ENCODE peak calls at places on chromosomes 4 and X, in six cellular contexts. X is hepatocyte, F is AG04450, S is astrocyte of the cerebellum, O is astrocyte of the spinal cord, G is transverse colon. J is an unnamed sample.

GRCh38 chr4:107658400-107659326 is 61.4 kb downstream of the PAPSS1 start:
- DNase-seq in X (no peak), F (no peak), O (no peak), G (no peak), S (no peak), J (no peak)

GRCh38 chrX:49884290-49884862 is 5.1 kb downstream of the USP27X start:
- DNase-seq in F (no peak), S (no peak), G (peak), O (peak), X (peak), J (no peak)

GRCh38 chr4:139556071-139556734 is at the start of gene SETD7:
- DNase-seq in S (peak), O (peak), G (peak), F (no peak), X (peak), J (no peak)

GRCh38 chr4:26867914-26868684 is 7.5 kb downstream of the STIM2 start:
- DNase-seq in X (no peak), G (no peak), F (no peak), S (no peak), O (no peak), J (no peak)

GRCh38 chr4:113951263-113951662 is 28.2 kb downstream of the ARSJ start:
- DNase-seq in S (peak), X (peak), F (no peak), O (peak), G (peak), J (peak)

GRCh38 chr4:128721896-128722295 is 87.6 kb upstream of the JADE1 start:
- DNase-seq in S (no peak), G (no peak), O (no peak), X (no peak), F (no peak), J (no peak)

GRCh38 chr4:67929447-67929846 is 33.8 kb downstream of the TMPRSS11A start:
- DNase-seq in X (no peak), O (peak), G (no peak), S (peak), F (no peak), J (peak)

GRCh38 chrX:17697191-17697590 is 40.1 kb upstream of the SCML1 start:
- DNase-seq in O (no peak), F (no peak), X (no peak), S (no peak), G (no peak), J (no peak)

GRCh38 chr4:100095729-100096595 is 94.3 kb downstream of the DDIT4L start:
- DNase-seq in X (peak), S (peak), G (peak), F (peak), O (peak), J (peak)

GRCh38 chr4:109947457-109947856 is 34.8 kb downstream of the EGF start:
- DNase-seq in G (no peak), X (no peak), S (no peak), F (no peak), O (peak), J (no peak)

GRCh38 chrX:18172970-18173369 is 47.7 kb downstream of the BEND2 start:
- DNase-seq in G (no peak), S (no peak), O (no peak), X (no peak), F (no peak), J (no peak)

GRCh38 chr4:55733874-55734437 is 85.6 kb upstream of the EXOC1L start:
- DNase-seq in G (peak), S (no peak), O (peak), X (peak), F (no peak), J (peak)

GRCh38 chr4:1500966-1501753 is 94.9 kb upstream of the NKX1-1 start:
- DNase-seq in O (no peak), X (no peak), F (no peak), G (no peak), S (no peak), J (no peak)

GRCh38 chr4:54840992-54841768 is 183.4 kb downstream of the KIT start:
- DNase-seq in O (peak), F (no peak), S (no peak), X (peak), G (peak), J (no peak)

DNA sequence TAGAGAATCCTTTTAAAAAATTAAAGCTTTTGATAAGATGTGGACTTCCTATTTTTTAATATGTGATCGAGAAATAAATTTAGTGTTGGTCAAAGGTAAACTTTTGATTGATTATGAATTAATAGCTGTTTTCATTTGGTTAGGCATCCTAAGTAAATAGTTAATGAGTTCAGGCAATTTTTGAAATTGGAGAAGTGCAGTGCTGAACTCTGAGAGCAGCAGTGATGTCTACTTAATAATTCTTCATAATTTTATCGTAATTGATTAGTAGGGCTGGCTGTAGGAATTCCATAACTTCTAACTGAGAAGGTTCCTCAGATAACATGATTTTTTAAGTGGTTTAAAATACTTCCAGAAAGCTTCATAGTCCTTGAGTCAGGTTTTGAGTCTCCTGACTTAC is 1.5 kb downstream of the MND1 start:
- DNase-seq in X (no peak), O (no peak), G (no peak), F (no peak), S (no peak), J (no peak)
- H3K4me3 ChIP-seq in X (no peak), O (peak), G (peak), F (no peak), S (peak), J (peak)

GRCh38 chrX:154429708-154430107 is 1.2 kb downstream of the ATP6AP1 start:
- DNase-seq in O (no peak), G (no peak), F (no peak), S (no peak), X (no peak), J (no peak)
- H3K4me3 ChIP-seq in O (no peak), G (no peak), F (peak), S (peak), X (peak), J (peak)

GRCh38 chrX:37686348-37686736 is 751 bp downstream of the XK start:
- DNase-seq in O (no peak), G (no peak), S (no peak), X (no peak), F (no peak), J (no peak)
- H3K4me3 ChIP-seq in O (no peak), G (peak), S (peak), X (no peak), F (no peak), J (peak)

GRCh38 chrX:11759461-11760311 is 1.6 kb downstream of the MSL3 start:
- DNase-seq in F (peak), O (peak), S (peak), G (peak), X (peak), J (peak)
- H3K4me3 ChIP-seq in F (peak), O (peak), S (peak), G (peak), X (peak), J (peak)

GRCh38 chr4:38857354-38858096 is 908 bp upstream of the TLR6 start:
- DNase-seq in X (peak), F (peak), G (peak), S (peak), O (peak), J (no peak)
- H3K4me3 ChIP-seq in X (no peak), F (peak), G (no peak), S (no peak), O (no peak), J (no peak)

GRCh38 chrX:154092371-154092770 is 5.1 kb downstream of the MECP2 start:
- DNase-seq in O (no peak), G (no peak), F (no peak), X (no peak), S (no peak), J (no peak)

GRCh38 chrX:154096140-154097002 is 1.1 kb downstream of the MECP2 start:
- DNase-seq in X (peak), G (no peak), F (no peak), O (peak), S (no peak), J (no peak)

GRCh38 chrX:154094833-154095232 is 2.7 kb downstream of the MECP2 start:
- DNase-seq in F (no peak), O (no peak), G (no peak), S (no peak), X (no peak), J (no peak)

GRCh38 chrX:154091678-154092077 is 5.8 kb downstream of the MECP2 start:
- DNase-seq in S (no peak), O (no peak), X (peak), G (no peak), F (no peak), J (no peak)

GRCh38 chrX:154093965-154094364 is 3.6 kb downstream of the MECP2 start:
- DNase-seq in F (no peak), G (no peak), O (no peak), S (no peak), X (no peak), J (no peak)
- H3K4me3 ChIP-seq in F (no peak), G (no peak), O (no peak), S (no peak), X (no peak), J (peak)

GRCh38 chr4:2552806-2553205 is 16.4 kb downstream of the FAM193A start:
- DNase-seq in G (no peak), F (no peak), X (no peak), O (no peak), S (no peak), J (no peak)
- H3K4me3 ChIP-seq in G (no peak), F (no peak), X (no peak), O (no peak), S (no peak), J (no peak)

GRCh38 chr4:71070015-71070414 is 76.6 kb downstream of the DCK start:
- DNase-seq in S (no peak), G (no peak), X (no peak), O (no peak), F (no peak), J (no peak)

GRCh38 chr4:71069063-71069462 is 75.6 kb downstream of the DCK start:
- DNase-seq in O (no peak), F (no peak), X (no peak), G (no peak), S (no peak), J (no peak)

GRCh38 chr4:71074452-71075299 is 81.2 kb downstream of the DCK start:
- DNase-seq in G (peak), F (no peak), X (no peak), S (no peak), O (peak), J (no peak)
- H3K4me3 ChIP-seq in G (no peak), F (no peak), X (no peak), S (no peak), O (no peak), J (peak)

J was measured in retinal pigment epithelial cell.